ENCODE peak calls at places on chromosomes 13 and 19, in six cellular contexts. V, H, O, X, F and Q are unnamed samples.

GRCh38 chr19:40241809-40242384 is 15.4 kb upstream of the CCNP start:
- DNase-seq in V (no peak), H (no peak), O (peak; percentile 77), X (peak; percentile 64), F (no peak), Q (no peak)

GRCh38 chr19:42175952-42176648 is 41.4 kb downstream of the DEDD2 start:
- DNase-seq in V (no peak), H (peak; percentile 25), O (no peak), X (no peak), F (no peak), Q (no peak)

GRCh38 chr19:40193587-40193849 is 2.3 kb downstream of the MAP3K10 start:
- DNase-seq in V (no peak), H (no peak), O (no peak), X (no peak), F (no peak), Q (no peak)

GRCh38 chr13:38667526-38668094 is 19.3 kb upstream of the FREM2 start:
- DNase-seq in V (no peak), H (no peak), O (no peak), X (no peak), F (no peak), Q (no peak)

GRCh38 chr19:54333586-54334298 is 5.2 kb downstream of the LILRA4 start:
- DNase-seq in V (no peak), H (no peak), O (no peak), X (no peak), F (no peak), Q (peak; percentile 67)

GRCh38 chr13:51801631-51802099 is 2.3 kb downstream of the DHRS12 start:
- DNase-seq in V (no peak), H (no peak), O (peak; percentile 90), X (peak; percentile 91), F (no peak), Q (no peak)

GRCh38 chr13:72643339-72643989 is 84.0 kb downstream of the MZT1 start:
- DNase-seq in V (peak; percentile 2), H (peak; percentile 47), O (no peak), X (peak; percentile 51), F (no peak), Q (no peak)

GRCh38 chr19:13966684-13967128 is 14.4 kb downstream of the DCAF15 start:
- DNase-seq in V (no peak), H (no peak), O (no peak), X (no peak), F (no peak), Q (no peak)

GRCh38 chr19:30017172-30017571 is 75.1 kb downstream of the URI1 start:
- DNase-seq in V (no peak), H (no peak), O (no peak), X (no peak), F (no peak), Q (no peak)

GRCh38 chr13:112987625-112988024 is 18.6 kb downstream of the MCF2L start:
- DNase-seq in V (no peak), H (no peak), O (no peak), X (no peak), F (no peak), Q (no peak)
- H3K27me3 ChIP-seq in V (peaks cover 28% of the 10 kb centered on the region), H (no peaks in the 10 kb centered on the region), O (no peaks in the 10 kb centered on the region), X (no peaks in the 10 kb centered on the region), F (no peaks in the 10 kb centered on the region), Q (no peaks in the 10 kb centered on the region)

GRCh38 chr19:28003543-28003942 is 1209.4 kb downstream of the UQCRFS1 start:
- DNase-seq in V (no peak), H (no peak), O (no peak), X (no peak), F (no peak), Q (peak; percentile 28)
- H3K27me3 ChIP-seq in V (no peaks in the 10 kb centered on the region), H (no peaks in the 10 kb centered on the region), O (no peaks in the 10 kb centered on the region), X (no peaks in the 10 kb centered on the region), F (no peaks in the 10 kb centered on the region), Q (no peaks in the 10 kb centered on the region)

GRCh38 chr19:18603255-18603957 is 3.2 kb downstream of the CRLF1 start:
- DNase-seq in V (no peak), H (no peak), O (no peak), X (no peak), F (no peak), Q (no peak)

GRCh38 chr19:18605196-18605545 is 1.4 kb downstream of the CRLF1 start:
- DNase-seq in V (no peak), H (no peak), O (no peak), X (no peak), F (no peak), Q (no peak)

GRCh38 chr19:18605546-18606280 is 886 bp downstream of the CRLF1 start:
- DNase-seq in V (no peak), H (no peak), O (no peak), X (no peak), F (no peak), Q (no peak)

GRCh38 chr19:18603958-18604819 is 2.4 kb downstream of the CRLF1 start:
- DNase-seq in V (no peak), H (no peak), O (no peak), X (no peak), F (no peak), Q (no peak)

DNA sequence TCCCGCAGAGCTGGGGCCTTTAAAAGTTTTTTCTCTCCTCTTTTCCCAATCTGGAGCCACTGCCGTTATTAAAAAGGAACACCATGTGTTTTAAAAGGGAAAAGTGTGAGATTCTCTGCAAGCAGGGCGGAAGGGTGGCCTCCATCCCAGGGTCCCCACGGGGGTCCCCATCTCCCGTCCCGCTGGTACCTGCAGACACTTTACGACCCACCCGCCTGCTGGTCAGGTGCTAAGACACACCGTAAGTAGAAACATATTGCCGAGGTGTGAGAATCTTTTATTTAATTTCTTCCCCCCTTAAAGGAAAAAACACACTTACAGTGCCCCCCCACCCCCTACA is 1.8 kb downstream of the CRLF1 start:
- DNase-seq in V (no peak), H (no peak), O (no peak), X (no peak), F (no peak), Q (no peak)
- H3K27me3 ChIP-seq in V (peaks cover 57% of the 10 kb centered on the region), H (peaks cover 36% of the 10 kb centered on the region), O (peaks cover 94% of the 10 kb centered on the region), X (no peaks in the 10 kb centered on the region), F (peaks cover 34% of the 10 kb centered on the region), Q (no peaks in the 10 kb centered on the region)

DNA sequence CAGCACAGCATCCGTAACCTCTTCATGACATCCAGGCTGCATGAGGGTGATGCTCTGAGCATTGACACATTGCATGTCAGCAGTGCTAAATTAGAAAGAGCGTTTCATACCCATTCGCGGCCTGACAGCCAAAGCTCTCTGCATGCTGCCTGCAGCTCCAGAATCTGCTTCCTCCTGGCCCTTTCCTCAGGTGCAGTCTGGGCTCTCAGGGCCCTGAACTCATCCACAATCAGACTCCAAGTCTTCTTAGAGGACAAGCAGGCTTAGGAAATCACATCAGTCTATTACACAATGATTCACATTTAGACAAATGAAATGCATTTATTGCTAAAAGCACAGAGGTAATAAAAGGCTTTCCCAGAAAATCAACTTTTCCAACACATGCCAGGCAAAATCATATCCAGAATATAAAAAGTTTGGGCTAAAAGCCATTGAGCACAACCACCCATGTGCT is 109.1 kb downstream of the COL4A2 start:
- DNase-seq in V (no peak), H (no peak), O (no peak), X (no peak), F (no peak), Q (no peak)
- H3K27me3 ChIP-seq in V (no peaks in the 10 kb centered on the region), H (peaks cover 32% of the 10 kb centered on the region), O (no peaks in the 10 kb centered on the region), X (no peaks in the 10 kb centered on the region), F (no peaks in the 10 kb centered on the region), Q (no peaks in the 10 kb centered on the region)

DNA sequence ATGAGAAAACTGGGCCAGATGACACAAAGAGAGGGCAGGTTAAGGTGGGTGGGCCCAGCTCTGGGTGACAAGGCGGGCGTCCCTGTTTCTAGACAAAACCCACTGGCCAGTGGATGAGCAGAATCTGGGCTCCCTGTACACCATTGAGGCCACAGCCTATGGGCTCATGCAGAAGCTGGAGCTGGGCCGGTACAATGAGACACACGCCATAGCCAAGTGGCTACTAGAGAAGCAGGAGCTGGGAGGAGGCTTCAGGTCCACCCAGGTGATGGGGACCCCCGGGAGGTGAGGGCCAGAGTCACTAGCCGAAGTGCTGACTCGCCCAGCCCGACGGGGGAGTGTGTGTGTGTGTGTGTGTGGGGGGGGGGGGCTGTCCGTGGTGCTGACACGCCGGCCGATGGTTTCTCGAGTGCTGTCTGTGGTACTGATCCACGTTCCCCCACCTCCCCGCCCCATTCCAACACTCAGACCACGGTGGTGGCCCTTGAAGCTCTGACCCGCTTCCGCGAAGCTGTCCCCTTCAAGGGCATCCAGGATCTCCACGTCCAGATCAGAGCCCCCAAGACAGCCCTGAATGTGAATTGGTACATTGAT is 24.3 kb upstream of the SHFL start:
- DNase-seq in V (no peak), H (no peak), O (no peak), X (no peak), F (no peak), Q (no peak)
- H3K27me3 ChIP-seq in V (peaks cover 7% of the 10 kb centered on the region), H (no peaks in the 10 kb centered on the region), O (peaks cover 26% of the 10 kb centered on the region), X (no peaks in the 10 kb centered on the region), F (no peaks in the 10 kb centered on the region), Q (no peaks in the 10 kb centered on the region)